ENCODE peak calls at places on chromosomes 16 and 17, in eight cellular contexts. I, H, B, A, J, D, W and T are unnamed samples.

GRCh38 chr17:8941520-8941919 is 24.0 kb downstream of the PIK3R5 start:
- DNase-seq in D (peak; percentile 43), J (no peak), A (peak; percentile 47), I (peak; percentile 55), B (no peak), H (no peak), W (peak; percentile 67), T (peak; percentile 47)

GRCh38 chr17:42431758-42432161 is 8.7 kb upstream of the CAVIN1 start:
- DNase-seq in A (no peak), H (no peak), B (no peak), W (no peak), I (no peak), J (no peak), D (no peak), T (no peak)

GRCh38 chr16:83817022-83817421 is 9.2 kb downstream of the HSBP1 start:
- DNase-seq in I (no peak), D (no peak), A (no peak), W (no peak), J (no peak), H (no peak), B (no peak), T (no peak)

GRCh38 chr17:16287563-16288027 is 65.7 kb downstream of the CENPV start:
- DNase-seq in J (no peak), W (no peak), A (no peak), D (no peak), H (no peak), I (no peak), B (peak; percentile 24), T (no peak)

GRCh38 chr17:57864273-57864672 is 14.4 kb upstream of the MRPS23 start:
- DNase-seq in J (no peak), D (no peak), W (no peak), B (no peak), H (no peak), I (no peak), A (no peak), T (peak; percentile 20)

GRCh38 chr17:45409659-45410076 is 23.0 kb downstream of the ARHGAP27 start:
- DNase-seq in H (no peak), D (no peak), A (no peak), B (no peak), W (no peak), I (no peak), J (no peak), T (no peak)

GRCh38 chr17:71679832-71680231 is 441.0 kb upstream of the SOX9 start:
- DNase-seq in D (no peak), I (no peak), B (no peak), W (no peak), A (no peak), J (no peak), H (no peak), T (no peak)

GRCh38 chr17:17406225-17406624 is 70.6 kb upstream of the MED9 start:
- DNase-seq in J (no peak), W (no peak), A (no peak), B (no peak), H (no peak), I (no peak), D (no peak), T (peak; percentile 62)

GRCh38 chr16:81493755-81494433 is 49.3 kb downstream of the CMIP start:
- DNase-seq in H (no peak), B (no peak), D (peak; percentile 17), A (peak; percentile 12), I (no peak), W (no peak), J (no peak), T (no peak)

GRCh38 chr16:12341423-12341822 is 364.9 kb downstream of the SNX29 start:
- DNase-seq in I (no peak), J (no peak), H (no peak), W (no peak), B (no peak), D (no peak), A (no peak), T (no peak)

GRCh38 chr16:66408181-66409048 is 18.7 kb upstream of the BEAN1 start:
- DNase-seq in B (peak; percentile 20), W (no peak), H (no peak), A (no peak), D (no peak), I (no peak), J (no peak), T (no peak)

GRCh38 chr16:85574672-85575475 is 38.2 kb upstream of the GSE1 start:
- DNase-seq in J (peak; percentile 79), H (no peak), B (no peak), D (no peak), W (no peak), I (no peak), A (no peak), T (no peak)

GRCh38 chr17:9108166-9108565 is 86.9 kb downstream of the NTN1 start:
- DNase-seq in A (no peak), J (no peak), B (no peak), W (no peak), H (no peak), D (no peak), I (no peak), T (no peak)

GRCh38 chr16:11087691-11088431 is 143.5 kb downstream of the CLEC16A start:
- DNase-seq in W (no peak), A (peak; percentile 17), J (no peak), D (no peak), I (no peak), B (no peak), H (no peak), T (no peak)